ENCODE peak calls at places on chromosomes 11 and 22, in four cellular contexts. E is lung; F is RWPE2; D is activated CD8-positive, alpha-beta memory T cell treated with anti-CD3 and anti-CD28 coated beads, Interleukin-2, amount 50 U/mL, for 48 hours. A is an unnamed sample.

GRCh38 chr11:119935341-119935925 is 202.5 kb downstream of the TRIM29 start:
- DNase-seq in E (no peak), F (no peak), D (no peak), A (no peak)

GRCh38 chr11:33774356-33775063 is at the start of gene FBXO3:
- DNase-seq in E (peak; percentile 84), F (peak; percentile 82), D (peak; percentile 84), A (peak; percentile 88)

GRCh38 chr11:78213526-78214330 is 25.0 kb downstream of the USP35 start:
- DNase-seq in E (no peak), F (no peak), D (no peak), A (no peak)

GRCh38 chr22:32265882-32266767 is 11.0 kb upstream of the SLC5A4 start:
- DNase-seq in E (peak; percentile 66), F (no peak), D (peak; percentile 82), A (peak; percentile 65)

GRCh38 chr11:355581-356458 is 13.5 kb upstream of the B4GALNT4 start:
- DNase-seq in E (peak; percentile 92), F (peak; percentile 93), D (peak; percentile 94), A (peak; percentile 88)

GRCh38 chr11:95925011-95925410 is 1.1 kb upstream of the MTMR2 start:
- DNase-seq in E (no peak), F (no peak), D (no peak), A (no peak)

GRCh38 chr11:65311197-65311631 is 3.5 kb upstream of the CDC42EP2 start:
- DNase-seq in E (peak; percentile 51), F (no peak), D (no peak), A (no peak)

GRCh38 chr11:70738661-70739060 is 340.3 kb downstream of the CTTN start:
- DNase-seq in E (no peak), F (no peak), D (no peak), A (no peak)

GRCh38 chr22:29605236-29605850 is 1.9 kb downstream of the NF2 start:
- DNase-seq in E (no peak), F (no peak), D (no peak), A (no peak)

GRCh38 chr22:43923631-43924548 is at the start of gene PNPLA3:
- DNase-seq in E (peak; percentile 88), F (peak; percentile 93), D (peak; percentile 89), A (peak; percentile 92)

GRCh38 chr11:11973361-11973800 is 35.0 kb downstream of the DKK3 start:
- DNase-seq in E (no peak), F (no peak), D (no peak), A (peak; percentile 26)

GRCh38 chr11:61958590-61958989 is 8.4 kb downstream of the BEST1 start:
- DNase-seq in E (no peak), F (no peak), D (no peak), A (no peak)

GRCh38 chr11:119282495-119282894 is 34.4 kb downstream of the MCAM start:
- DNase-seq in E (no peak), F (no peak), D (no peak), A (no peak)